ENCODE peak calls at places on chromosomes 11 and 22, in eight cellular contexts. P is transverse colon, V is lower lobe of right lung, B is IMR-90, U is suprapubic skin, T is GM12865, H is RWPE1, S is endothelial cell of umbilical vein. I is an unnamed sample.

GRCh38 chr11:99693941-99694492 is 673.3 kb downstream of the CNTN5 start:
- DNase-seq in H (peak; percentile 60), S (no peak), T (no peak), B (peak; percentile 94), U (no peak), P (no peak), V (no peak), I (no peak)

GRCh38 chr11:69537126-69537525 is 55.7 kb downstream of the LINC01488 start:
- DNase-seq in H (no peak), U (peak; percentile 45), S (no peak), B (no peak), T (no peak), P (no peak), V (no peak), I (no peak)

GRCh38 chr22:25404556-25404922 is 159.9 kb upstream of the GRK3 start:
- DNase-seq in U (peak; percentile 74), P (no peak), V (no peak), S (no peak), T (no peak), B (no peak), H (no peak), I (no peak)

GRCh38 chr11:110921742-110922200 is 209.5 kb upstream of the ARHGAP20 start:
- DNase-seq in U (no peak), H (no peak), B (peak; percentile 50), S (no peak), V (no peak), T (no peak), P (no peak), I (no peak)

GRCh38 chr22:38417252-38418060 is 37.5 kb downstream of the KCNJ4 start:
- DNase-seq in P (no peak), B (no peak), U (peak; percentile 49), S (no peak), V (peak; percentile 22), T (no peak), H (no peak), I (no peak)

GRCh38 chr11:10414659-10415058 is 40.4 kb upstream of the AMPD3 start:
- DNase-seq in P (peak; percentile 26), T (peak; percentile 23), U (no peak), S (peak; percentile 34), H (no peak), V (peak; percentile 68), B (peak; percentile 21), I (no peak)

GRCh38 chr11:91248199-91248807 is 976.3 kb upstream of the FAT3 start:
- DNase-seq in H (peak; percentile 12), S (peak; percentile 56), T (peak; percentile 52), V (no peak), B (peak; percentile 53), P (no peak), U (no peak), I (no peak)

GRCh38 chr11:6351782-6352181 is 31.5 kb upstream of the CAVIN3 start:
- DNase-seq in T (no peak), V (no peak), S (no peak), P (no peak), B (peak; percentile 21), U (no peak), H (no peak), I (no peak)

GRCh38 chr11:23406131-23406819 is 546.0 kb upstream of the CCDC179 start:
- DNase-seq in H (no peak), P (no peak), S (no peak), B (no peak), U (no peak), V (peak; percentile 20), T (no peak), I (no peak)

GRCh38 chr22:47083379-47083986 is 321.0 kb downstream of the TBC1D22A start:
- DNase-seq in U (no peak), S (no peak), B (no peak), T (no peak), P (no peak), V (no peak), H (no peak), I (no peak)

GRCh38 chr22:39299829-39300178 is 19.6 kb downstream of the RPL3 start:
- DNase-seq in U (no peak), T (peak; percentile 85), P (peak; percentile 25), V (no peak), B (no peak), S (no peak), H (no peak), I (no peak)

GRCh38 chr11:96186806-96187205 is 156.2 kb downstream of the MAML2 start:
- DNase-seq in T (no peak), B (no peak), H (no peak), P (no peak), S (no peak), V (no peak), U (no peak), I (no peak)

GRCh38 chr11:126355324-126355925 is at the start of gene ST3GAL4:
- DNase-seq in T (peak; percentile 82), U (peak; percentile 80), V (peak; percentile 84), P (peak; percentile 72), S (peak; percentile 73), H (peak; percentile 82), B (peak; percentile 52), I (peak; percentile 95)

GRCh38 chr11:6401439-6401838 is 11.2 kb downstream of the SMPD1 start:
- DNase-seq in B (no peak), V (no peak), P (no peak), T (no peak), S (no peak), H (no peak), U (no peak), I (no peak)

GRCh38 chr22:24416611-24417010 is 10.8 kb upstream of the ADORA2A start:
- DNase-seq in B (no peak), T (no peak), S (no peak), P (no peak), V (peak; percentile 32), U (no peak), H (no peak), I (no peak)

DNA sequence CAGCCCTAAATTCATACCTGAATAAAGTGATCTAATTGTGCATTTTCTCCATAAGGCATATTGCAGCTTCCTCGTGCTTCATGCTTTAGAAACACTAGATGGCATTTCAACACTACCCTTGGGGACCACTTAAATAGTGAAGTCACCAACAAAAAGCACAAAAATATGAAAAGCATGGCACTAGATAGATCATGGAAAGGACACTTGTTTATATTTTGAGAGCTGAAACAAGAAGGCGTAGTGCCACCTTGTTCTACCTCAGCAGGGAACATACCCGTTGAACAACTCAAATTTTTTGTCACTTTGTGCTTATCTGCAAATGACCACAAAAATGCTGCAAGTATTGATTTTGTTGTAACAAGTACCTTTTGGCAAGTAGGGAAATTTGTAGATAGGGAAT is 8.6 kb downstream of the TBCEL start:
- DNase-seq in V (no peak), S (no peak), H (no peak), T (peak; percentile 33), B (no peak), U (no peak), P (no peak), I (no peak)
- TF ChIP-seq CTCF in V (peak; percentile 27), S (no peak), H (no peak), T (no peak), B (peak; percentile 1), U (no peak), P (no peak), I (peak; percentile 21)

DNA sequence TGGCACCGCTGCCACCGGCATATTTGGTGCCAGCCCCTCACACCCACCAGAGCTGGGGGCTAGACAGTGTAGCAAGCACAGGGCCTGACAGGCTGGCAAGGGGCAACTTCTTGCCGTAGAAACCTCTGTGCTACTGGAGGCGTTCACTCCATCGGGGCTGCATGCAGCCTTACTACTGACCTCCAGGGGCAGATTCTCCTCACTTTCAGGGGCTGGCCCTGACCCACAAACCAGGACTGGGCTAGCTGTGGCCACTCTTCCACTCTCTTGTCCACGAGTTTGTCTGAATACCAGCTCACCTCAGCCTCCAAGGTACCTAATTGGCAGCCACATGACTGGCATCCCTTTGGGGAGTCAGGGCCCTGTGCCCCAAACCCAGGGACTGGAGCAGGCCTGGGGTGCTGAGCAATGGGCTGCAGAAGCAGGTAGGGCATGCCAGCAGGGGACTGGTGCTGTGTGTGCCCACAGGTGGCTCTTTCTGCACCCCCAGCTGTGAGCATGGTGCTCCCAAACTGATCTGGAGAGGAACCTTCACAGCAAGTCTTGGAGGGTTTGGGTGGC is 2.1 kb upstream of the LMO1 start:
- DNase-seq in P (no peak), H (no peak), S (no peak), T (no peak), V (peak; percentile 18), U (peak; percentile 47), B (no peak), I (no peak)
- TF ChIP-seq CTCF in P (no peak), H (peak; percentile 6), S (no peak), T (no peak), V (no peak), U (peak; percentile 16), B (no peak), I (peak; percentile 26)

DNA sequence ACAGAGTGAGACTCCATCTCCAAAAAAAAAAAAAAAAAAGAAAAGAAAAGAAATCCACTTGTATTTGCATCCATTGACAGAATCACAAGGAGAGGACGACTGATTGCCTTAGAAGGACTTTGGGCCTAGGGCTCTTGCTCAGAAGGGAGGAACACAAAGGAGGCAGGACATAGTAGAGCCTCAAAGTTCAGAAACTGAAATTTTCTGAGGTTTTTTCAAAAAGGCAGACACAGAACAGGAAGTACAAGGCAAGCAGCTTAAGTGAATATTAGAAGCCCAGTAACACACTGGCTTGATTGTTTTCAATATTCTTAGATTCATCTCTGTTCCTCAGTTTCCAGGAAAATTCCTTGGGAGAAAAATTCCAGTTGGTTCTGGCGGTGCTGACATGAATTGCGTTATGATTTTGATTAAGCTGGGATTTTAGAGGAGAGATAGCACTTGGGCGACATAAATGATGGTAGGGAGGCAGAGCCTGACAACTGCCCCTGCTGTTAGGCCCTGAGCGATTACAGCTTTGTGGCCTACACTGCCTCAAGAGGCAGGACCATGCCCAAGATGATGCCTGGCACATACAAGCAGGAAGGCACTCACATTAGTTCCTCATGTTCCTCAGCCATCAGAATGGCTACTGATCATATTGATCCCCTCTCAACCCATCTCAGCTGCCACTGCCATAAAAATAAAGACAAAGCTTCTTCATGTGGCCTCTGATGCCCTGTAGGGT is 15.3 kb downstream of the CLPB start:
- DNase-seq in V (no peak), T (peak; percentile 70), U (no peak), P (no peak), S (no peak), B (no peak), H (no peak), I (no peak)
- TF ChIP-seq CTCF in V (no peak), T (no peak), U (no peak), P (no peak), S (no peak), B (no peak), H (no peak), I (no peak)

GRCh38 chr11:16744128-16744725 is 5.8 kb downstream of the C11orf58 start:
- DNase-seq in B (no peak), U (no peak), V (no peak), S (no peak), P (no peak), H (no peak), T (no peak), I (no peak)

GRCh38 chr11:16738949-16739262 is 459 bp downstream of the C11orf58 start:
- DNase-seq in P (no peak), H (no peak), U (no peak), B (no peak), T (no peak), V (no peak), S (no peak), I (no peak)

GRCh38 chr11:16743478-16743877 is 5.0 kb downstream of the C11orf58 start:
- DNase-seq in V (no peak), B (no peak), T (no peak), U (no peak), S (no peak), H (no peak), P (no peak), I (no peak)

GRCh38 chr11:16739326-16739875 is 954 bp downstream of the C11orf58 start:
- DNase-seq in P (no peak), T (peak; percentile 15), S (peak; percentile 44), V (no peak), U (no peak), H (peak; percentile 16), B (peak; percentile 28), I (no peak)

GRCh38 chr11:16741473-16741872 is 3.0 kb downstream of the C11orf58 start:
- DNase-seq in P (no peak), V (no peak), H (no peak), U (no peak), T (no peak), B (no peak), S (no peak), I (no peak)
- TF ChIP-seq CTCF in P (no peak), V (no peak), H (no peak), U (no peak), T (no peak), B (no peak), S (no peak), I (no peak)

I was measured in D721Med.